ENCODE peak calls at places on chromosomes 2 and 18, in eight cellular contexts. Y is testis, J is neuronal stem cell, N is GM06990, G is tibial nerve, X is A549, L is AG09309, S is fibroblast of lung. E is an unnamed sample.

GRCh38 chr2:51718881-51719280 is 686.9 kb upstream of the NRXN1 start:
- DNase-seq in Y (no peak), J (no peak), N (no peak), G (no peak), X (no peak), L (no peak), S (peak; percentile 19), E (no peak)

GRCh38 chr2:156294945-156295580 is 37.5 kb downstream of the NR4A2 start:
- DNase-seq in Y (no peak), J (no peak), N (no peak), G (no peak), X (no peak), L (no peak), S (no peak), E (no peak)

GRCh38 chr2:176584333-176584732 is 315.1 kb downstream of the MTX2 start:
- DNase-seq in Y (no peak), J (no peak), N (no peak), G (no peak), X (peak; percentile 72), L (no peak), S (no peak), E (peak; percentile 28)

GRCh38 chr2:72803151-72803550 is 22.7 kb downstream of the EXOC6B start:
- DNase-seq in Y (no peak), J (no peak), N (no peak), G (no peak), X (no peak), L (no peak), S (no peak), E (peak; percentile 39)

GRCh38 chr18:77482190-77482928 is 232.7 kb downstream of the GALR1 start:
- DNase-seq in Y (no peak), J (no peak), N (no peak), G (no peak), X (no peak), L (no peak), S (no peak), E (no peak)

GRCh38 chr18:74513149-74513882 is 17.2 kb downstream of the CNDP2 start:
- DNase-seq in Y (no peak), J (no peak), N (no peak), G (no peak), X (no peak), L (no peak), S (no peak), E (no peak)

GRCh38 chr18:58753976-58754375 is 82.7 kb downstream of the MALT1 start:
- DNase-seq in Y (no peak), J (no peak), N (no peak), G (no peak), X (no peak), L (no peak), S (peak; percentile 24), E (no peak)

GRCh38 chr2:190653931-190654330 is 5.0 kb downstream of the NAB1 start:
- DNase-seq in Y (no peak), J (no peak), N (no peak), G (no peak), X (no peak), L (no peak), S (no peak), E (no peak)

GRCh38 chr2:177830881-177831386 is 241.6 kb downstream of the PDE11A start:
- DNase-seq in Y (no peak), J (no peak), N (no peak), G (no peak), X (no peak), L (no peak), S (no peak), E (no peak)

GRCh38 chr2:124149571-124149970 is 124.5 kb downstream of the CNTNAP5 start:
- DNase-seq in Y (no peak), J (no peak), N (no peak), G (no peak), X (no peak), L (no peak), S (no peak), E (no peak)

GRCh38 chr2:52127527-52127926 is 1095.6 kb upstream of the NRXN1 start:
- DNase-seq in Y (no peak), J (no peak), N (no peak), G (no peak), X (no peak), L (no peak), S (no peak), E (no peak)

GRCh38 chr18:33755918-33756590 is 178.0 kb downstream of the ASXL3 start:
- DNase-seq in Y (no peak), J (no peak), N (no peak), G (no peak), X (peak; percentile 29), L (peak; percentile 8), S (peak; percentile 98), E (peak; percentile 27)

GRCh38 chr2:177474904-177475474 is 82.4 kb downstream of the AGPS start:
- DNase-seq in Y (no peak), J (no peak), N (no peak), G (no peak), X (no peak), L (peak; percentile 3), S (peak; percentile 44), E (peak; percentile 76)

GRCh38 chr2:202039278-202040100 is 5.8 kb downstream of the FZD7 start:
- DNase-seq in Y (no peak), J (no peak), N (no peak), G (no peak), X (no peak), L (no peak), S (no peak), E (no peak)

GRCh38 chr2:169069818-169070217 is 455 bp downstream of the DHRS9 start:
- DNase-seq in Y (no peak), J (no peak), N (no peak), G (no peak), X (no peak), L (no peak), S (no peak), E (no peak)

GRCh38 chr2:169071455-169071854 is 2.1 kb downstream of the DHRS9 start:
- DNase-seq in Y (no peak), J (no peak), N (no peak), G (no peak), X (no peak), L (no peak), S (no peak), E (no peak)

GRCh38 chr2:169072163-169072925 is 3.0 kb downstream of the DHRS9 start:
- DNase-seq in Y (no peak), J (no peak), N (no peak), G (no peak), X (no peak), L (no peak), S (no peak), E (no peak)

GRCh38 chr2:169073972-169074751 is 4.8 kb downstream of the DHRS9 start:
- DNase-seq in Y (no peak), J (no peak), N (no peak), G (no peak), X (no peak), L (no peak), S (no peak), E (peak; percentile 37)

DNA sequence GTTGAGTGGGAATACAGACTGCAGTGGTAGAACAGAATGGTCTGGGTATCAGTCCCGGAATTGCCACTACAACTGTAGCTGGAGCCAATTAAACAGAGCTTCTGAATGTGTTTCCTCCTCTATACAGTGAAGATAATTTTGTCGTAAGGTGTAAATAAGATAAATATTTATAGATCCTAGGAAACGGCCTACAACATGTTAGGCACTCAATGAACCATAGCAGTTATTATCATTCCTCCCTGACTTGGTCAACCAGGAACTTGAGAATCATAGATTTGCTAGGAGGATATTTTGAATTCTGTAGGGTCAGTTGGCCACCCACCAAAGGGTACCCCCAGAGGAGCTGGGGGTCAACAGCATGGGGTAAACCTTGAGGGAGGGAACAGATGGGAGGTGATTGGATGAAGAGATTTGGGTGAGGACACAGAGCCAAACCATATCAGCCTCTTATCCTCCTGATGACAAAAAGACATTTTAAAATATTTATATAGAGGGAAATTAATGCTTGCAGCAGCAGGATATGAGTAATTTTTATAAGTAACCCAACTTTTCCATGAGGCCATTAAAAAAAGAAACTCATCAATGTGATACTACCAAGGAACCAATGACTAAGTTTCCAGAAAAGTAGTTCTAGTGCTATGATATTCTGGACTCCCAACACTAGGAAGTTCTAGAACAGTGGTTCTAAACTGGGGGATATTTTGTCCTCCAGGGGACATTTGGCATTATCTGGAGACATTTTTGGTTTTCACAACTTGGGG is 4.0 kb downstream of the DHRS9 start:
- DNase-seq in Y (no peak), J (no peak), N (no peak), G (no peak), X (no peak), L (no peak), S (no peak), E (no peak)
- H3K4me3 ChIP-seq in Y (no peak overlapping the region), J (no peak overlapping the region), N (no peak overlapping the region), G (no peak overlapping the region), X (no peak overlapping the region), L (no peak overlapping the region), S (no peak overlapping the region), E (no peak overlapping the region)

DNA sequence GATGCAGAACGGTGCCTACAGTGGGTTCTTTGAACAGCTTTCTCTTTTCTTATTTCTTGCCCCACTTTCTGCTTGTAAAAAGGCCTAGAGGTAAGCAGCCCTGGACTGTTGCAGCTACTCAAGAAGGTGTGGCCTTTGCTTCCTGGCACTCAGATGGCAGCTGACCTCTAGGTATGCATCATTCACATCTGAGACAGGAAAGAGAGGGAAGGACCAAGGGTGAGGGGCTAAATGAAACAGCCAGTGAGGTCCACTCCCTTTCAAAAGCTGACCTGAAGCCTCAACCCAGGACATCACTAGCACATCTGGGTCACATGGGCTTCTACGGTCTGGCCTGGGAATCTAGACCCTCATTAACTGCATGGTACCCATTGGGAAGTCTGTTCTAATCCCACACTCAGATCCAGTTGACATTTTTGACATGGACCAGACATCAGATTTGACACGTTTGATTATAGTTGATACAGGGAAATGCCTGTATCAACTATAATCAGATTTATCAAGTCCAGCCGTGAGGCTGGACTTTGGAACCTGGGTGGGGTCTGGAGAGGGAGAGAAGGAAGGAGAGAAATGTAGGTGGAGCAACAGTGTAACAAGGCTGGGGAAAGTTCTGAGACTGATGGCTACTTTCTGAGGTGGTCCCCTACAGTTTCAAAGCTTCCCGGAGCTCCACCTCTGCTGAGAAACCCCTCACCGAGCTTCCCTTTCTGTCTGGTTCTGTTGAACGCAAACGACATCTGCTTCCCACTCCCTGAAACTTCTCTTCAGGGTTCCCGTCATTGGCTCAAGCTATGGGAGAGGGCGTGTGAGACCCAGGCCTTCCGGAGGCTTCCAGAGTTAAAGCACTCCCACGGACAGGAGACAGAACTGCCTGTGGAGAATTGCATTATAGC is 60.1 kb downstream of the E2F6 start:
- DNase-seq in Y (no peak), J (no peak), N (no peak), G (no peak), X (no peak), L (no peak), S (no peak), E (peak; percentile 61)
- H3K4me3 ChIP-seq in Y (no peak overlapping the region), J (no peak overlapping the region), N (no peak overlapping the region), G (no peak overlapping the region), X (no peak overlapping the region), L (no peak overlapping the region), S (no peak overlapping the region), E (no peak overlapping the region)

DNA sequence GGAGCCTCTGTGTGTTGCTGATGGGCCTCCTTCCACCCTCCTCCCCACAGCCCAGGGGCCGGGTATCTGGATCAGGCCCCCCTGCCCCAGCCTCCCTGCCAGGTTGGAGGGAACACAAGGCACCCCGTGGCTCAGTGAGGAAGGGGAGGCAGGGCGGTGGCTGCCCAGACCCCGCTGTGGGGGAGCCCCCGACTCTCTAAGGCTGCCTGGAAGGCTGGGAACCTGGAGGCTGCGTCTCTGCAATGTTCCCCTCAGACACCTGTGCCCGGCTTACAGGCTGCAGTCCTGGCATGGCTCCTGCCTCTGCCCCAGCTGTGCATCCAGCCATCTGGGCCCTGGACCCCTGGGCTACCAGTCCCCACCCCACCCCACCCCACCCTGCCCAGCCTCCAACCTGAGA is 438 bp upstream of the MAB21L4 start:
- DNase-seq in Y (no peak), J (no peak), N (no peak), G (no peak), X (no peak), L (no peak), S (no peak), E (no peak)
- H3K4me3 ChIP-seq in Y (no peak overlapping the region), J (no peak overlapping the region), N (no peak overlapping the region), G (no peak overlapping the region), X (no peak overlapping the region), L (no peak overlapping the region), S (no peak overlapping the region), E (no peak overlapping the region)

GRCh38 chr2:102999958-103000357 is 238.1 kb downstream of the TMEM182 start:
- DNase-seq in Y (no peak), J (no peak), N (no peak), G (no peak), X (no peak), L (no peak), S (no peak), E (no peak)
- H3K4me3 ChIP-seq in Y (no peak overlapping the region), J (no peak overlapping the region), N (no peak overlapping the region), G (no peak overlapping the region), X (no peak overlapping the region), L (no peak overlapping the region), S (no peak overlapping the region), E (no peak overlapping the region)